ENCODE peak calls at places on chromosomes 7 and 10, in four cellular contexts. H is stimulated activated CD4-positive, alpha-beta T cell treated with anti-CD3 and anti-CD28 coated beads, Interleukin-2, amount 100 ng/mL, for 48 hours; U is NCI-H774; J is activated T-helper 9 cell treated with anti-CD3 and anti-CD28 coated beads, Interleukin-2, amount 50 U/mL, for 16 hours. G is an unnamed sample.

GRCh38 chr10:110864662-110865140 is 7.0 kb upstream of the PDCD4 start:
- DNase-seq in U (no peak), J (no peak), H (no peak), G (no peak)

GRCh38 chr7:92754756-92755581 is 81.4 kb downstream of the CDK6 start:
- DNase-seq in J (no peak), U (no peak), H (no peak), G (peak)

GRCh38 chr7:130758429-130759056 is 24.5 kb upstream of the KLF14 start:
- DNase-seq in J (no peak), U (peak), H (no peak), G (peak)

GRCh38 chr10:92552310-92552709 is 21.6 kb downstream of the IDE start:
- DNase-seq in H (no peak), J (no peak), U (no peak), G (no peak)

GRCh38 chr7:152899482-152900166 is 140.1 kb downstream of the ACTR3B start:
- DNase-seq in J (no peak), U (no peak), H (no peak), G (no peak)

GRCh38 chr10:22473044-22473443 is 127.7 kb downstream of the SPAG6 start:
- DNase-seq in H (no peak), U (no peak), J (no peak), G (no peak)

GRCh38 chr7:45983720-45984032 is 62.6 kb upstream of the IGFBP3 start:
- DNase-seq in U (no peak), H (no peak), J (no peak), G (no peak)

GRCh38 chr10:132135398-132135872 is 51.3 kb upstream of the DPYSL4 start:
- DNase-seq in U (no peak), H (no peak), J (no peak), G (no peak)

GRCh38 chr7:997404-998395 is 14.7 kb downstream of the CYP2W1 start:
- DNase-seq in H (no peak), U (no peak), J (no peak), G (no peak)

GRCh38 chr7:73978681-73979563 is 49.1 kb upstream of the ELN start:
- DNase-seq in H (no peak), U (peak), J (no peak), G (peak)

GRCh38 chr7:150972094-150972493 is 6.0 kb downstream of the KCNH2 start:
- DNase-seq in J (no peak), U (no peak), H (no peak), G (peak)

GRCh38 chr7:235576-236395 is 43.4 kb downstream of the FAM20C start:
- DNase-seq in J (no peak), U (no peak), H (no peak), G (no peak)

GRCh38 chr7:127396184-127396583 is 3.7 kb upstream of the ZNF800 start:
- DNase-seq in H (no peak), U (no peak), J (no peak), G (no peak)

GRCh38 chr7:101986335-101986734 is 168.9 kb downstream of the CUX1 start:
- DNase-seq in U (no peak), J (no peak), H (no peak), G (no peak)

GRCh38 chr10:50456711-50457110 is 167.0 kb downstream of the SGMS1 start:
- DNase-seq in J (no peak), H (no peak), U (no peak), G (no peak)

GRCh38 chr10:100882681-100883321 is 30.0 kb upstream of the SLF2 start:
- DNase-seq in U (no peak), J (no peak), H (no peak), G (no peak)

GRCh38 chr10:34097682-34098081 is 717.4 kb downstream of the PARD3 start:
- DNase-seq in H (no peak), U (no peak), J (no peak), G (no peak)

GRCh38 chr10:132546567-132547420 is 9.2 kb downstream of the INPP5A start:
- DNase-seq in H (no peak), J (no peak), U (no peak), G (no peak)

GRCh38 chr7:96710544-96710943 is 898 bp upstream of the SEM1 start:
- DNase-seq in H (no peak), U (no peak), J (no peak), G (no peak)

GRCh38 chr10:124180947-124181549 is 87.7 kb upstream of the CHST15 start:
- DNase-seq in H (no peak), J (no peak), U (no peak), G (no peak)

GRCh38 chr7:29196971-29197370 is 2.4 kb downstream of the CHN2 start:
- DNase-seq in U (peak), J (no peak), H (no peak), G (no peak)

GRCh38 chr10:4844864-4845263 is 18.9 kb downstream of the AKR1E2 start:
- DNase-seq in J (no peak), H (no peak), U (no peak), G (no peak)

GRCh38 chr7:101232141-101232821 is 5.3 kb downstream of the CLDN15 start:
- DNase-seq in H (no peak), U (peak), J (no peak), G (peak)

G was measured in NCI-H2107.